ENCODE peak calls at places on chromosomes 16 and 17, in six cellular contexts. I is AG04449; M is activated CD4-positive, alpha-beta memory T cell treated with anti-CD3 and anti-CD28 coated beads, Interleukin-2, amount 10 ng/mL, durations not matched to agents 7 days and 5 days; S is left ventricle myocardium inferior; J is activated CD4-positive, CD25-positive, alpha-beta regulatory T cell; C is NCI-H774. K is an unnamed sample.
A peak's percentile ranks its signal among the peaks of the same experiment; 100 is the strongest.

GRCh38 chr17:48074322-48075054 is 26.3 kb downstream of the NFE2L1 start:
- DNase-seq in I (peak; percentile 52), M (peak; percentile 77), S (peak; percentile 62), J (peak; percentile 50), C (peak; percentile 63), K (peak; percentile 76)

GRCh38 chr17:17737938-17738894 is 57.0 kb downstream of the RAI1 start:
- DNase-seq in I (no peak), M (no peak), S (no peak), J (no peak), C (no peak), K (peak; percentile 87)

GRCh38 chr16:85753559-85753958 is 2.7 kb upstream of the C16orf74 start:
- DNase-seq in I (no peak), M (no peak), S (no peak), J (no peak), C (no peak), K (no peak)

GRCh38 chr17:55990332-55991006 is 162.8 kb upstream of the ANKFN1 start:
- DNase-seq in I (no peak), M (no peak), S (no peak), J (no peak), C (no peak), K (no peak)

GRCh38 chr17:77959926-77960521 is 1.5 kb downstream of the TNRC6C start:
- DNase-seq in I (no peak), M (no peak), S (no peak), J (no peak), C (no peak), K (no peak)

GRCh38 chr17:2085648-2085949 is 30.7 kb downstream of the HIC1 start:
- DNase-seq in I (no peak), M (no peak), S (peak; percentile 76), J (no peak), C (no peak), K (no peak)

GRCh38 chr17:34312080-34312479 is 7.2 kb upstream of the CCL8 start:
- DNase-seq in I (peak; percentile 52), M (no peak), S (no peak), J (no peak), C (no peak), K (no peak)

GRCh38 chr17:66713533-66714042 is 121.3 kb upstream of the CACNG5 start:
- DNase-seq in I (no peak), M (peak; percentile 71), S (no peak), J (no peak), C (no peak), K (no peak)

GRCh38 chr17:1625053-1625452 is 3.6 kb downstream of the SLC43A2 start:
- DNase-seq in I (no peak), M (no peak), S (no peak), J (no peak), C (no peak), K (no peak)

GRCh38 chr16:30397776-30398659 is 2.8 kb downstream of the ZNF48 start:
- DNase-seq in I (no peak), M (no peak), S (no peak), J (no peak), C (no peak), K (peak; percentile 73)

GRCh38 chr17:42463976-42464400 is 5.3 kb downstream of the ATP6V0A1 start:
- DNase-seq in I (no peak), M (no peak), S (no peak), J (no peak), C (no peak), K (no peak)

GRCh38 chr16:20880867-20881866 is 19.0 kb downstream of the DCUN1D3 start:
- DNase-seq in I (no peak), M (no peak), S (no peak), J (no peak), C (no peak), K (no peak)

K was measured in upper lobe of left lung.